ENCODE peak calls at places on chromosome 1, in nine cellular contexts. V is IMR-90; H is activated CD8-positive, alpha-beta T cell treated with anti-CD3 and anti-CD28 coated beads for 36 hours; M is effector CD8-positive, alpha-beta T cell; D is ureter; B is neural progenitor cell; L is epithelial cell of esophagus; F is GDM1; U is ELR. P is an unnamed sample.

GRCh38 chr1:62040973-62041372 is 153.7 kb upstream of the L1TD1 start:
- DNase-seq in D (no peak), F (no peak), V (no peak), B (no peak), L (no peak), U (no peak), H (no peak), M (no peak), P (no peak)

GRCh38 chr1:17287377-17287776 is 20.6 kb upstream of the PADI4 start:
- DNase-seq in L (peak), B (no peak), U (peak), V (peak), D (no peak), F (no peak), H (no peak), M (no peak), P (no peak)

GRCh38 chr1:26109229-26110164 is 2.1 kb upstream of the PDIK1L start:
- DNase-seq in B (no peak), U (peak), F (no peak), M (no peak), V (no peak), L (no peak), D (no peak), H (no peak), P (no peak)

GRCh38 chr1:158814970-158815369 is 16.2 kb upstream of the MNDA start:
- DNase-seq in D (no peak), M (no peak), L (no peak), V (no peak), B (no peak), F (no peak), U (no peak), H (no peak), P (no peak)

GRCh38 chr1:76170522-76170921 is 96.0 kb downstream of the ST6GALNAC3 start:
- DNase-seq in M (no peak), F (no peak), L (no peak), U (no peak), H (no peak), B (no peak), V (no peak), D (no peak), P (no peak)

GRCh38 chr1:78718566-78718965 is 68.9 kb downstream of the IFI44 start:
- DNase-seq in D (no peak), F (no peak), U (peak), M (no peak), H (no peak), L (no peak), V (peak), B (no peak), P (no peak)

GRCh38 chr1:48532976-48533375 is 61.0 kb upstream of the SPATA6 start:
- DNase-seq in L (no peak), F (no peak), V (no peak), H (no peak), U (no peak), B (peak), D (no peak), M (no peak), P (no peak)

GRCh38 chr1:36609241-36610027 is 126.7 kb upstream of the CSF3R start:
- DNase-seq in H (peak), M (no peak), U (peak), B (peak), V (peak), D (no peak), L (peak), F (peak), P (peak)

GRCh38 chr1:234907585-234908457 is 220.8 kb downstream of the TOMM20 start:
- DNase-seq in U (no peak), L (no peak), F (no peak), M (no peak), V (peak), H (no peak), B (no peak), D (no peak), P (no peak)

GRCh38 chr1:210342986-210343780 is 14.5 kb downstream of the HHAT start:
- DNase-seq in F (no peak), B (no peak), M (no peak), U (peak), H (no peak), L (no peak), V (no peak), D (no peak), P (no peak)

GRCh38 chr1:183094376-183094775 is 71.2 kb downstream of the LAMC1 start:
- DNase-seq in L (no peak), H (no peak), F (no peak), D (no peak), B (no peak), M (no peak), V (peak), U (peak), P (no peak)

GRCh38 chr1:150464422-150464826 is 22.8 kb upstream of the TARS2 start:
- DNase-seq in H (peak), M (peak), F (peak), B (peak), V (peak), L (peak), U (peak), D (peak), P (peak)

GRCh38 chr1:230542054-230542453 is 100.2 kb upstream of the COG2 start:
- DNase-seq in L (peak), B (no peak), D (no peak), F (no peak), U (peak), H (peak), M (no peak), V (no peak), P (no peak)

GRCh38 chr1:234579967-234580366 is 30.0 kb downstream of the IRF2BP2 start:
- DNase-seq in M (no peak), U (peak), D (no peak), V (no peak), F (no peak), B (no peak), L (peak), H (no peak), P (no peak)

GRCh38 chr1:1128454-1129139 is 12.7 kb upstream of the C1orf159 start:
- DNase-seq in H (no peak), L (no peak), B (no peak), U (no peak), M (no peak), D (no peak), V (no peak), F (no peak), P (no peak)

GRCh38 chr1:186792870-186793581 is 35.7 kb upstream of the PLA2G4A start:
- DNase-seq in D (no peak), B (no peak), M (no peak), H (no peak), F (no peak), L (peak), V (peak), U (peak), P (no peak)

GRCh38 chr1:16927256-16927655 is 5.5 kb downstream of the CROCC start:
- DNase-seq in F (no peak), D (no peak), U (no peak), M (no peak), L (no peak), H (no peak), V (no peak), B (no peak), P (no peak)

GRCh38 chr1:110084226-110085078 is 14.0 kb upstream of the ALX3 start:
- DNase-seq in D (peak), V (peak), M (no peak), U (peak), L (peak), H (peak), F (peak), B (peak), P (peak)

GRCh38 chr1:224118688-224119087 is 4.8 kb downstream of the FBXO28 start:
- DNase-seq in H (no peak), M (no peak), U (no peak), F (no peak), D (no peak), L (no peak), B (no peak), V (no peak), P (no peak)

GRCh38 chr1:52139817-52140540 is 1.9 kb upstream of the ZFYVE9 start:
- DNase-seq in V (peak), F (no peak), H (peak), U (peak), B (no peak), M (no peak), D (no peak), L (peak), P (no peak)

GRCh38 chr1:55632058-55632457 is 416.9 kb upstream of the USP24 start:
- DNase-seq in U (peak), F (no peak), V (peak), L (peak), B (no peak), H (no peak), M (no peak), D (no peak), P (no peak)

GRCh38 chr1:89171067-89171438 is 4.8 kb downstream of the GBP7 start:
- DNase-seq in D (no peak), U (no peak), B (no peak), V (no peak), L (no peak), F (no peak), M (no peak), H (no peak), P (no peak)

GRCh38 chr1:12019858-12020509 is 686 bp downstream of the MIIP start:
- DNase-seq in D (no peak), H (no peak), V (peak), F (no peak), B (no peak), M (no peak), L (peak), U (peak), P (peak)

GRCh38 chr1:65949230-65949626 is 156.5 kb downstream of the PDE4B start:
- DNase-seq in U (no peak), B (no peak), H (no peak), V (no peak), M (no peak), L (no peak), D (no peak), F (no peak), P (no peak)

GRCh38 chr1:96370752-96371151 is 350.8 kb upstream of the PTBP2 start:
- DNase-seq in M (no peak), B (no peak), D (no peak), V (peak), F (no peak), U (peak), L (peak), H (no peak), P (no peak)

GRCh38 chr1:38600286-38600685 is 259.3 kb downstream of the RRAGC start:
- DNase-seq in H (no peak), U (no peak), L (no peak), V (no peak), F (no peak), M (no peak), B (no peak), D (no peak), P (peak)

GRCh38 chr1:215710340-215710971 is 143.4 kb downstream of the KCTD3 start:
- DNase-seq in F (peak), L (peak), M (no peak), V (peak), D (no peak), H (peak), B (peak), U (peak), P (peak)

GRCh38 chr1:227887697-227888403 is 59.9 kb downstream of the WNT9A start:
- DNase-seq in V (no peak), H (peak), D (peak), U (no peak), F (no peak), B (peak), M (no peak), L (no peak), P (no peak)

GRCh38 chr1:202452508-202452907 is 104.0 kb downstream of the PPP1R12B start:
- DNase-seq in U (no peak), M (no peak), F (no peak), L (no peak), V (no peak), H (no peak), D (no peak), B (no peak), P (no peak)

GRCh38 chr1:15948091-15948591 is 27.8 kb downstream of the ZBTB17 start:
- DNase-seq in V (no peak), B (peak), H (peak), D (no peak), F (no peak), L (no peak), M (no peak), U (no peak), P (no peak)

GRCh38 chr1:81703736-81704463 is 96.8 kb upstream of the ADGRL2 start:
- DNase-seq in D (no peak), H (no peak), L (peak), M (no peak), F (no peak), B (peak), U (peak), V (peak), P (no peak)

GRCh38 chr1:236150972-236151371 is 8.6 kb downstream of the GPR137B start:
- DNase-seq in L (no peak), F (no peak), M (no peak), H (no peak), B (no peak), D (no peak), V (no peak), U (no peak), P (no peak)

P was measured in pons.